ENCODE peak calls at places on chromosomes 12 and 14, in four cellular contexts. V is bronchial epithelial cell, R is psoas muscle, X is heart right ventricle. J is an unnamed sample.

GRCh38 chr12:25845415-25845814 is 113.1 kb upstream of the RASSF8 start:
- DNase-seq in V (no peak), R (no peak), X (no peak), J (no peak)

GRCh38 chr12:101243074-101243473 is 33.0 kb upstream of the SLC5A8 start:
- DNase-seq in V (peak; percentile 36), R (no peak), X (no peak), J (no peak)

GRCh38 chr12:52257074-52257551 is 17.3 kb upstream of the KRT86 start:
- DNase-seq in V (no peak), R (no peak), X (no peak), J (no peak)

GRCh38 chr12:64418209-64418608 is 14.0 kb downstream of the XPOT start:
- DNase-seq in V (no peak), R (no peak), X (no peak), J (no peak)

GRCh38 chr12:51519755-51520154 is 71.3 kb upstream of the SCN8A start:
- DNase-seq in V (no peak), R (no peak), X (no peak), J (no peak)

GRCh38 chr12:34219046-34219770 is 196.9 kb downstream of the ALG10 start:
- DNase-seq in V (no peak), R (no peak), X (no peak), J (no peak)

GRCh38 chr14:56896231-56896630 is 86.0 kb upstream of the OTX2 start:
- DNase-seq in V (no peak), R (no peak), X (no peak), J (no peak)

GRCh38 chr12:74514098-74514872 is 23.4 kb upstream of the ATXN7L3B start:
- DNase-seq in V (no peak), R (no peak), X (no peak), J (no peak)

GRCh38 chr14:22850944-22851790 is 14.8 kb downstream of the MMP14 start:
- DNase-seq in V (peak; percentile 93), R (peak; percentile 94), X (peak; percentile 92), J (no peak)

GRCh38 chr14:52354257-52354656 is 40.1 kb downstream of the PTGER2 start:
- DNase-seq in V (peak; percentile 22), R (no peak), X (no peak), J (no peak)

GRCh38 chr12:3545121-3545796 is 54.3 kb downstream of the PRMT8 start:
- DNase-seq in V (peak; percentile 59), R (no peak), X (no peak), J (no peak)

GRCh38 chr14:106308839-106309389 is 782.5 kb downstream of the TMEM121 start:
- DNase-seq in V (no peak), R (no peak), X (no peak), J (no peak)

GRCh38 chr14:105059035-105059916 is 6.0 kb downstream of the GPR132 start:
- DNase-seq in V (peak; percentile 19), R (peak; percentile 59), X (peak; percentile 49), J (no peak)

GRCh38 chr14:64649383-64649998 is 54.7 kb upstream of the PLEKHG3 start:
- DNase-seq in V (no peak), R (peak; percentile 83), X (no peak), J (no peak)

GRCh38 chr14:68608235-68608962 is 184.5 kb downstream of the ZFP36L1 start:
- DNase-seq in V (no peak), R (no peak), X (no peak), J (peak; percentile 56)

GRCh38 chr14:68609012-68609411 is 183.9 kb downstream of the ZFP36L1 start:
- DNase-seq in V (no peak), R (no peak), X (no peak), J (no peak)

GRCh38 chr14:68611611-68612010 is 181.3 kb downstream of the ZFP36L1 start:
- DNase-seq in V (peak; percentile 53), R (no peak), X (no peak), J (no peak)

GRCh38 chr14:68612049-68612448 is 180.8 kb downstream of the ZFP36L1 start:
- DNase-seq in V (no peak), R (no peak), X (peak; percentile 78), J (no peak)

DNA sequence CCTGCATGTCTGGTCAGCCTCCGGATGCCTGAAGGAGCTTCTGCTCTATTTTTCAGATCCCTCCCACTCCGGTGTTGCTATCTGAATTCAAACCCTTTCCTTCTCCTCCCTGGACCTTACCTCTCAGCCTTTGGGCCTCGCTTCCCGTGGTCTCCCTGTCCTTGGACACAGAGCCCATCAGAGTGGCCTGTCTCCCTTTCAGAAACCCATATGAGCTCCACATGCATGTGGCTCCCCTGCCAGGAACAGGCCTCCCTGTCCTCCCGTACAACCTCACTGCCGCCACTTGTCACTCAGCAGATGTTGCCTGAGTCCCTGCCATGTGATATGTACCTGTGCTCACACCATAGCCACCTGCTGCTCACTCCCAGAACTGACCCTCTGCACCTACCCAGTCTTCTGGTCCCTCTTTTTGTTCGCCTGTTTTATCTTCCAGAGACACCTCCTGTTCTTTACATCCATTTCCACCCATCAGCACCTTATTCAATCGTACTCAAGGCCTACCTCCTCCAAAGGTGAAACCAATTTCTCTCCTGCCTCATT is 182.5 kb downstream of the ZFP36L1 start:
- DNase-seq in V (no peak), R (no peak), X (no peak), J (no peak)
- TF ChIP-seq CTCF in V (no peak), R (no peak), X (no peak), J (no peak)

GRCh38 chr12:68953536-68953935 is 20.6 kb upstream of the CPM start:
- DNase-seq in V (peak; percentile 15), R (no peak), X (no peak), J (no peak)

GRCh38 chr12:68951652-68952051 is 18.7 kb upstream of the CPM start:
- DNase-seq in V (no peak), R (no peak), X (no peak), J (no peak)

GRCh38 chr12:68957273-68957672 is 24.3 kb upstream of the CPM start:
- DNase-seq in V (no peak), R (no peak), X (no peak), J (no peak)

GRCh38 chr12:68956466-68956865 is 23.5 kb upstream of the CPM start:
- DNase-seq in V (no peak), R (no peak), X (no peak), J (no peak)

DNA sequence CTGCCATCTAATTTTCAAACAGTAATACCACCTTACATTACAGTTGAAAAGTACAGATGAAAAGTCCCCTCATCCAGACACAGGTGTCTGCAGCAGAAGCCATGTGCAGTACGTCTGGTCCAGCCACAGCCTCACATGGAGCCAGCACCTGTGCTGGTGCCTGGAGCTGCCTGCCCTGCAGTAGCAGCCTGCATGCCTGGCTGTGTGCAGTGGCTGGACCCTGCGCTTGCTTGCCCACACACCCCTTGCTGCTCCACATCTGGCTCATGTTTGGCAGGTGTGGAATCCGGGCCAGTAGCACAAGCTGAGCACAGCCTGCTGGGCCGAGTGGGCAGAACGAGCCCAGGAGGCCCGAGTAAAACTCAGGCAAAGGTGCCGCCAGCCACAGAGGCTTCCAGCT is 21.8 kb upstream of the CPM start:
- DNase-seq in V (no peak), R (no peak), X (no peak), J (no peak)
- TF ChIP-seq CTCF in V (no peak), R (no peak), X (no peak), J (no peak)

DNA sequence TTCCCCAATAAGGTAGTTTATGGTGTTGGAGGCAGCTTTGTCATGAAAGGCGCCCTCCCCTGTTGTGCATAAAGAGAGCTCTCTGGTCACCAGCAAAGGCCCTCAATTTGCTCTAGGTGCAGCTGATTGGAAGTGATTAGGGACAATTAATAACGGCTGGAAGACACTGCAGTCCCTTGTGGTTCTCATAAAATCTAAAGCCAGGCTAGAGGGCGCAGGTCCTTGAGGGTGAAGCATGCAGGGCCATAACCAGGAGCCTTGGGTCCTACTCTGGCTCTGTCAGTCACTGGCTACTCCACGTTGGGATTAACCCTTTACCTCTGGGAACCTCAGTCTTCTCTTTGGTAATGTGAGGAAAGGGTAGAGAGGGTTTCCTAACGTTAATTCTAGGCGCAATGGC is 1.9 kb downstream of the DAAM1 start:
- DNase-seq in V (no peak), R (no peak), X (peak; percentile 29), J (no peak)
- TF ChIP-seq CTCF in V (peak; percentile 2), R (no peak), X (peak; percentile 35), J (no peak)

GRCh38 chr12:109719123-109720022 is 5.7 kb downstream of the FAM222A start:
- DNase-seq in V (no peak), R (no peak), X (no peak), J (no peak)
- TF ChIP-seq CTCF in V (peak; percentile 32), R (peak; percentile 26), X (no peak), J (no peak)

J was measured in Peyer's patch.